ENCODE peak calls at places on chromosomes 5 and 9, in five cellular contexts. One of them, this sample, is unnamed.

GRCh38 chr5:11602298-11602697 is 301.9 kb downstream of the CTNND2 start:
- DNase-seq in PC-9: no peak
- DNase-seq in mammary epithelial cell: no peak
- DNase-seq in OCI-LY7: no peak
- DNase-seq in suprapubic skin: no peak
- DNase-seq in this sample: no peak

GRCh38 chr5:98771389-98772109 is 1.9 kb upstream of the RGMB start:
- DNase-seq in suprapubic skin: no peak
- DNase-seq in OCI-LY7: peak; percentile 83
- DNase-seq in mammary epithelial cell: peak; percentile 73
- DNase-seq in PC-9: peak; percentile 60
- DNase-seq in this sample: no peak

GRCh38 chr5:172659909-172660628 is 19.0 kb downstream of the NEURL1B start:
- DNase-seq in suprapubic skin: no peak
- DNase-seq in mammary epithelial cell: peak; percentile 54
- DNase-seq in PC-9: no peak
- DNase-seq in OCI-LY7: peak; percentile 6
- DNase-seq in this sample: peak; percentile 83

GRCh38 chr5:137656558-137656957 is 79.3 kb downstream of the KLHL3 start:
- DNase-seq in PC-9: no peak
- DNase-seq in suprapubic skin: no peak
- DNase-seq in mammary epithelial cell: no peak
- DNase-seq in OCI-LY7: no peak
- DNase-seq in this sample: no peak

GRCh38 chr9:129166962-129167557 is 11.0 kb downstream of the IER5L start:
- DNase-seq in OCI-LY7: peak; percentile 50
- DNase-seq in PC-9: peak; percentile 89
- DNase-seq in mammary epithelial cell: peak; percentile 89
- DNase-seq in suprapubic skin: peak; percentile 91
- DNase-seq in this sample: peak; percentile 89

GRCh38 chr5:39427633-39428032 is 2.9 kb upstream of the DAB2 start:
- DNase-seq in PC-9: no peak
- DNase-seq in mammary epithelial cell: no peak
- DNase-seq in OCI-LY7: no peak
- DNase-seq in suprapubic skin: no peak
- DNase-seq in this sample: no peak

GRCh38 chr5:97735209-97735608 is 552.2 kb upstream of the RIOK2 start:
- DNase-seq in PC-9: no peak
- DNase-seq in OCI-LY7: no peak
- DNase-seq in mammary epithelial cell: peak; percentile 95
- DNase-seq in suprapubic skin: no peak
- DNase-seq in this sample: no peak

GRCh38 chr9:70429899-70430298 is 15.4 kb upstream of the KLF9 start:
- DNase-seq in mammary epithelial cell: no peak
- DNase-seq in OCI-LY7: no peak
- DNase-seq in suprapubic skin: no peak
- DNase-seq in PC-9: no peak
- DNase-seq in this sample: no peak

GRCh38 chr9:6147847-6148246 is 67.8 kb upstream of the IL33 start:
- DNase-seq in mammary epithelial cell: peak; percentile 36
- DNase-seq in suprapubic skin: no peak
- DNase-seq in OCI-LY7: no peak
- DNase-seq in PC-9: no peak
- DNase-seq in this sample: no peak

GRCh38 chr9:121532881-121533280 is 33.2 kb upstream of the GGTA1 start:
- DNase-seq in suprapubic skin: no peak
- DNase-seq in PC-9: no peak
- DNase-seq in OCI-LY7: no peak
- DNase-seq in mammary epithelial cell: no peak
- DNase-seq in this sample: no peak

GRCh38 chr5:168114444-168115017 is 176.9 kb upstream of the WWC1 start:
- DNase-seq in suprapubic skin: no peak
- DNase-seq in PC-9: peak; percentile 36
- DNase-seq in mammary epithelial cell: peak; percentile 37
- DNase-seq in OCI-LY7: peak; percentile 13
- DNase-seq in this sample: peak; percentile 73

GRCh38 chr5:118553662-118554061 is 434.7 kb downstream of the DTWD2 start:
- DNase-seq in PC-9: no peak
- DNase-seq in OCI-LY7: no peak
- DNase-seq in suprapubic skin: peak; percentile 87
- DNase-seq in mammary epithelial cell: peak; percentile 70
- DNase-seq in this sample: no peak

GRCh38 chr5:125461641-125462072 is 715.2 kb upstream of the ZNF608 start:
- DNase-seq in OCI-LY7: no peak
- DNase-seq in PC-9: no peak
- DNase-seq in mammary epithelial cell: peak; percentile 13
- DNase-seq in suprapubic skin: no peak
- DNase-seq in this sample: no peak

GRCh38 chr9:20551236-20551635 is 71.1 kb downstream of the MLLT3 start:
- DNase-seq in mammary epithelial cell: peak; percentile 58
- DNase-seq in OCI-LY7: no peak
- DNase-seq in PC-9: peak; percentile 16
- DNase-seq in suprapubic skin: no peak
- DNase-seq in this sample: no peak

GRCh38 chr9:1916676-1917075 is 98.5 kb upstream of the SMARCA2 start:
- DNase-seq in suprapubic skin: no peak
- DNase-seq in PC-9: no peak
- DNase-seq in mammary epithelial cell: no peak
- DNase-seq in OCI-LY7: no peak
- DNase-seq in this sample: no peak

GRCh38 chr5:39158127-39158593 is 61.2 kb downstream of the FYB1 start:
- DNase-seq in mammary epithelial cell: peak; percentile 80
- DNase-seq in OCI-LY7: no peak
- DNase-seq in suprapubic skin: no peak
- DNase-seq in PC-9: peak; percentile 41
- DNase-seq in this sample: peak; percentile 61

GRCh38 chr5:20077186-20077585 is 89.2 kb upstream of the CDH18 start:
- DNase-seq in suprapubic skin: no peak
- DNase-seq in PC-9: no peak
- DNase-seq in OCI-LY7: no peak
- DNase-seq in mammary epithelial cell: no peak
- DNase-seq in this sample: no peak

DNA sequence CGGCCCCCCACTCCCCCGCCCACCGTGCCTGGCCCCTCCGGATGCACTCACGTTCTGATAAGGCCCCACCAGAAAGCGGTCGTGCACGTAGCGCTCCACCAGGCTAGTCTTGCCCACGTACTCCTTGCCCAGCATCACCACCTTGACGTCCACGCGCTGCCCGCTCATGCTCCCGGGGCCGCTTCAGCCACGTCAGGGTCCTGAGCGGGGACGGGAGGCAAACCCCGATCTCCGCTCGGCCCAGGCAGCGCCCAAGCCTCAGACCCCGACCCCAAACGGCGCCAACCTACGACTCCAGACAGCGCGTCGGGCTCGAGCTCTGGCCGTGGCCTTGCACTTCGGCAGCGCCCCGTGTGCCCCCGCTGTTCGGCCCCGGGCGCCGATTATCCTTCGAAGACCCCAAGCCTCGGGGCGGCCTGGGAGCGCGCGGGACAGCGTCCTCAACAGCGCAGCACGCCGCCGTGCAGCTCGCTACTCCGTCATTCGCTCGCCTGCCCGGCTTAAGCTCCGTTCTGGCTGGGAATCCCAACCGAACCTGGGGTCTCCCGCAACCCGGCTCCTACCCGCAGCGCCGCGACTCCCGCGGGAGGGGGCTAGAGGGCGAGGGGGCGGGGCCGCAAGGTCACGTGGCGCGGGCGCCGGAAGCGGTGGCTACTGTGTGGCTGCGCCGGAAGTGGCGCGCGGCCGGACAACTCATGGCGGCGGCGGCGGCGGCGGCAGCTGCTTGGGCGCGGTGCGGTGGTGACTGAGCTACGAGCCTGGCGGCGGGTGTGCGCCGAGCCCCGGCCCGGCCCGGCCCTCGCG is at the start of the genes PRELID1 and RAB24:
- DNase-seq in PC-9: peak; percentile 91
- DNase-seq in mammary epithelial cell: peak; percentile 78
- DNase-seq in OCI-LY7: peak; percentile 92
- DNase-seq in suprapubic skin: peak; percentile 96
- DNase-seq in this sample: peak; percentile 95
- H3K4me1 ChIP-seq in PC-9: peaks cover 40% of the 10 kb centered on the region
- H3K4me1 ChIP-seq in mammary epithelial cell: peaks cover 49% of the 10 kb centered on the region
- H3K4me1 ChIP-seq in OCI-LY7: peaks cover 69% of the 10 kb centered on the region
- H3K4me1 ChIP-seq in suprapubic skin: peaks cover 79% of the 10 kb centered on the region
- H3K4me1 ChIP-seq in this sample: peaks cover 67% of the 10 kb centered on the region

GRCh38 chr9:93059097-93059959 is 827 bp downstream of the SUSD3 start:
- DNase-seq in suprapubic skin: no peak
- DNase-seq in OCI-LY7: peak; percentile 66
- DNase-seq in mammary epithelial cell: no peak
- DNase-seq in PC-9: no peak
- DNase-seq in this sample: no peak
- H3K4me1 ChIP-seq in suprapubic skin: peaks cover 21% of the 10 kb centered on the region
- H3K4me1 ChIP-seq in OCI-LY7: peaks cover 81% of the 10 kb centered on the region
- H3K4me1 ChIP-seq in mammary epithelial cell: peaks cover 4% of the 10 kb centered on the region
- H3K4me1 ChIP-seq in PC-9: peaks cover 7% of the 10 kb centered on the region
- H3K4me1 ChIP-seq in this sample: peaks cover 29% of the 10 kb centered on the region

GRCh38 chr9:21689851-21690250 is 112.6 kb upstream of the MTAP start:
- DNase-seq in suprapubic skin: no peak
- DNase-seq in PC-9: no peak
- DNase-seq in mammary epithelial cell: no peak
- DNase-seq in OCI-LY7: no peak
- DNase-seq in this sample: no peak
- H3K4me1 ChIP-seq in suprapubic skin: peaks cover 17% of the 10 kb centered on the region
- H3K4me1 ChIP-seq in PC-9: peaks cover 47% of the 10 kb centered on the region
- H3K4me1 ChIP-seq in mammary epithelial cell: peaks cover 55% of the 10 kb centered on the region
- H3K4me1 ChIP-seq in OCI-LY7: no peaks in the 10 kb centered on the region
- H3K4me1 ChIP-seq in this sample: no peaks in the 10 kb centered on the region

DNA sequence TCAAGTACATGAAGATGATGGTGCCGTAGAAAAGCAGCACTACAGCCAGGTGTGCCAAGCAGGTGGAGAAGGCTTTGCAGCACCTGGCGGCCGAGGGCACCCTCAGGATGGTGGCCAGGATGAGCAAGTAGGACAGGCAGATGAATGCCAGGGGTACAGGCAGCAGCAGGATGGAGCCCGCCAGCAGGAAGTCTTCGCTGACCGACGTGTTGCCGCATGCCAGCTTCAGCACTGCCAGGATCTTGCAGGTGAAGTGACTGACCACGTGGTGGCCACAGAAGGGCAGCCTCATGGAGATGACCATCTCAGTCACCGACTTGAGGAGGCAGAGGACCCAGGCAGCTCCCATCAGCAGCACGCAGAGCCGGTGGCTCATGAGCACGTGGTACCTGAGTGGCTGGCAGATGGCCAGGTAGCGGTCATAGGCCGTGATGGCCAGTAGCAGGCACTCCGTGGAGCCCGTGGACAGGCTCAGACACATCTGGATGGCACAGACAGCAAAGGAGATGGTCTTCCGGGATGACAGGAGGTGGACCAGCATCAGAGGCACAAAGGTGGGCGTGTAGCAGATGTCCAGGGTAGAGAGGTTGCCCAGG is 482 bp downstream of the OR13J1 start:
- DNase-seq in suprapubic skin: no peak
- DNase-seq in mammary epithelial cell: peak; percentile 59
- DNase-seq in PC-9: no peak
- DNase-seq in OCI-LY7: no peak
- DNase-seq in this sample: no peak
- H3K4me1 ChIP-seq in suprapubic skin: no peaks in the 10 kb centered on the region
- H3K4me1 ChIP-seq in mammary epithelial cell: peaks cover 22% of the 10 kb centered on the region
- H3K4me1 ChIP-seq in PC-9: peaks cover 5% of the 10 kb centered on the region
- H3K4me1 ChIP-seq in OCI-LY7: no peaks in the 10 kb centered on the region
- H3K4me1 ChIP-seq in this sample: no peaks in the 10 kb centered on the region

GRCh38 chr5:88979244-88979643 is 96.3 kb upstream of the MEF2C start:
- DNase-seq in mammary epithelial cell: peak; percentile 8
- DNase-seq in suprapubic skin: no peak
- DNase-seq in PC-9: no peak
- DNase-seq in OCI-LY7: no peak
- DNase-seq in this sample: no peak
- H3K4me1 ChIP-seq in mammary epithelial cell: no peaks in the 10 kb centered on the region
- H3K4me1 ChIP-seq in suprapubic skin: no peaks in the 10 kb centered on the region
- H3K4me1 ChIP-seq in PC-9: no peaks in the 10 kb centered on the region
- H3K4me1 ChIP-seq in OCI-LY7: no peaks in the 10 kb centered on the region
- H3K4me1 ChIP-seq in this sample: no peaks in the 10 kb centered on the region

This sample was measured in upper lobe of right lung.